ENCODE peak calls at places on chromosomes 12 and 14, in eight cellular contexts. G is GM23338, C is mammary epithelial cell, F is right atrium auricular region, A is H7, S is mesendoderm, B is suprapubic skin, U is HAP-1. T is an unnamed sample.

GRCh38 chr12:54082402-54082892 is 28.8 kb downstream of the HOXC4 start:
- DNase-seq in G (peak; percentile 46), B (no peak), C (no peak), U (peak; percentile 30), A (peak; percentile 79), S (no peak), F (no peak), T (no peak)

GRCh38 chr12:47767197-47767724 is 5.8 kb upstream of the SLC48A1 start:
- DNase-seq in B (no peak), F (no peak), C (no peak), S (peak; percentile 73), G (peak; percentile 83), A (peak; percentile 81), U (no peak), T (no peak)

GRCh38 chr12:124428136-124428791 is 133.4 kb downstream of the RFLNA start:
- DNase-seq in F (peak; percentile 80), U (no peak), S (no peak), C (no peak), G (no peak), A (no peak), B (no peak), T (peak; percentile 66)

GRCh38 chr12:52401526-52401925 is 4.6 kb downstream of the KRT82 start:
- DNase-seq in C (no peak), G (no peak), U (no peak), F (no peak), S (peak; percentile 5), A (no peak), B (no peak), T (no peak)

GRCh38 chr12:97748298-97748697 is 285.7 kb downstream of the RMST start:
- DNase-seq in B (no peak), S (no peak), G (no peak), C (no peak), F (no peak), A (no peak), U (no peak), T (no peak)

GRCh38 chr14:102888748-102889147 is 33.7 kb upstream of the AMN start:
- DNase-seq in U (no peak), S (no peak), B (no peak), F (no peak), G (no peak), C (no peak), A (no peak), T (no peak)

GRCh38 chr14:23299186-23299521 is 3.5 kb downstream of the PPP1R3E start:
- DNase-seq in S (no peak), A (no peak), B (no peak), U (no peak), F (peak; percentile 48), C (no peak), G (no peak), T (no peak)

GRCh38 chr12:52228931-52229330 is 4.1 kb upstream of the KRT7 start:
- DNase-seq in G (no peak), C (no peak), F (no peak), S (no peak), B (peak; percentile 40), U (no peak), A (no peak), T (no peak)

GRCh38 chr14:94653321-94653720 is 41.1 kb downstream of the SERPINA3 start:
- DNase-seq in G (no peak), A (no peak), S (no peak), B (no peak), C (no peak), U (no peak), F (peak; percentile 40), T (no peak)

GRCh38 chr12:3453266-3453862 is 37.6 kb upstream of the PRMT8 start:
- DNase-seq in C (no peak), S (no peak), B (no peak), F (no peak), U (no peak), G (no peak), A (no peak), T (no peak)

GRCh38 chr14:99648385-99648784 is 3.5 kb downstream of the HHIPL1 start:
- DNase-seq in A (no peak), C (no peak), F (no peak), S (no peak), B (no peak), G (no peak), U (no peak), T (no peak)

GRCh38 chr14:104678901-104679705 is 10.3 kb upstream of the INF2 start:
- DNase-seq in G (no peak), S (no peak), A (no peak), U (no peak), B (no peak), F (no peak), C (no peak), T (no peak)

GRCh38 chr14:35695647-35696046 is 113.4 kb downstream of the RALGAPA1 start:
- DNase-seq in F (no peak), A (no peak), U (no peak), S (no peak), C (no peak), B (no peak), G (no peak), T (no peak)

GRCh38 chr14:35696575-35696974 is 112.5 kb downstream of the RALGAPA1 start:
- DNase-seq in A (no peak), U (no peak), F (no peak), G (no peak), B (no peak), C (no peak), S (no peak), T (no peak)

GRCh38 chr14:35696119-35696518 is 113.0 kb downstream of the RALGAPA1 start:
- DNase-seq in G (no peak), F (no peak), U (no peak), A (no peak), C (no peak), B (no peak), S (no peak), T (no peak)

GRCh38 chr14:35701531-35701930 is 107.6 kb downstream of the RALGAPA1 start:
- DNase-seq in U (no peak), F (no peak), A (no peak), G (no peak), C (no peak), B (no peak), S (no peak), T (no peak)

DNA sequence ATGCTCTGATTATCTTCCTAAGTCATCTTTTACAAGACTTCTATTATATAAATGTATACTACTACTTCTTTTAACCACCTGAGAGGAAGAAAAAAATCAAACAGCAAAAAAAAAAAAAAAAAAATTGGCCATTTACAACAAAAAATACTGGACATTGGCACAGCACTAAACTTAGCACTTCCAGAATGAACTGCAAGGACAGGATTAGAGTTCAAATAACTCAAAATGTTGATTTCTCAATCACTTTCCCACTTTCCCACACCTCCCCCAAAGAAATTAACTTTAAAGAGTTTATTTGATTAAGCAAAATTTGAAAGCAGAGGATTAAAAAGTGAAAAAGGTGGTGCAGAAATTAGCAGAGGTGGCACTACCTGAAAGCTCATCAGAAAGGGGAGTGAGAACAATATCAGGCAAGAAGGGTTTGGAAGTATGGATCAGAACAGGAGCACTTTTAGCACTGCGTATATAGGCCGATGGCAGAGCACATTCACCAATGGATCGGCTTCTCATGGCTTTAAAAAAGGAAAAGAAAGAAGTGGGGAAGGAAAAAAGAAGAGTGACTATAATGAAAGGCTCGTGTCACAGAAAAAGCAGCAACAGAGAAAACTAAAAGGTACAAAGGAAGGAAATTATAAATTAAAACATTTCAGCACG is 109.2 kb downstream of the RALGAPA1 start:
- DNase-seq in A (no peak), B (no peak), U (no peak), F (no peak), S (no peak), G (no peak), C (no peak), T (no peak)
- H3K27me3 ChIP-seq in A (no peaks in the 10 kb centered on the region), B (no peaks in the 10 kb centered on the region), U (no peaks in the 10 kb centered on the region), F (no peaks in the 10 kb centered on the region), S (no peaks in the 10 kb centered on the region), G (no peaks in the 10 kb centered on the region), C (no peaks in the 10 kb centered on the region), T (no peaks in the 10 kb centered on the region)

DNA sequence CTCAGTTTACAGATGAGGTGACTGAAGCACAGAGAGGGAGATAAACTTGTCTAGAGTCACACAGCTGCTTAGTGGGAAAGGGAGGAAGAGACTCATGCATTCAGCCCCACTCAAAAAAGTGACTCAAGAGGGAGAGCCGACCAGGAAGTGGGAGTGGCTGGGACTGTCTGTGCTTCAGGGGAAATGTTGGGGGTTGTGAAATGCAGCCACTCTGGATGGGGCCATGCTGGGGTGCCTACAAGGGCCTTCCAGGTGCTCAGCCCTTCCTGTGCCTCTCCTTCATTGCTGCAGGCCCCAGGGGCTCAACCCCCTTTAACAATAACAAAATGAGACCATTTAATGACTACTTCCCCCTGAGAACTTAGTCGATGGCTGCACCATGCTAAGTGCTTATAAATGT is 41.8 kb downstream of the CACNA1C start:
- DNase-seq in U (no peak), G (no peak), C (no peak), S (no peak), A (no peak), F (no peak), B (no peak), T (no peak)
- H3K27me3 ChIP-seq in U (no peaks in the 10 kb centered on the region), G (no peaks in the 10 kb centered on the region), C (no peaks in the 10 kb centered on the region), S (no peaks in the 10 kb centered on the region), A (no peaks in the 10 kb centered on the region), F (no peaks in the 10 kb centered on the region), B (no peaks in the 10 kb centered on the region), T (no peaks in the 10 kb centered on the region)

DNA sequence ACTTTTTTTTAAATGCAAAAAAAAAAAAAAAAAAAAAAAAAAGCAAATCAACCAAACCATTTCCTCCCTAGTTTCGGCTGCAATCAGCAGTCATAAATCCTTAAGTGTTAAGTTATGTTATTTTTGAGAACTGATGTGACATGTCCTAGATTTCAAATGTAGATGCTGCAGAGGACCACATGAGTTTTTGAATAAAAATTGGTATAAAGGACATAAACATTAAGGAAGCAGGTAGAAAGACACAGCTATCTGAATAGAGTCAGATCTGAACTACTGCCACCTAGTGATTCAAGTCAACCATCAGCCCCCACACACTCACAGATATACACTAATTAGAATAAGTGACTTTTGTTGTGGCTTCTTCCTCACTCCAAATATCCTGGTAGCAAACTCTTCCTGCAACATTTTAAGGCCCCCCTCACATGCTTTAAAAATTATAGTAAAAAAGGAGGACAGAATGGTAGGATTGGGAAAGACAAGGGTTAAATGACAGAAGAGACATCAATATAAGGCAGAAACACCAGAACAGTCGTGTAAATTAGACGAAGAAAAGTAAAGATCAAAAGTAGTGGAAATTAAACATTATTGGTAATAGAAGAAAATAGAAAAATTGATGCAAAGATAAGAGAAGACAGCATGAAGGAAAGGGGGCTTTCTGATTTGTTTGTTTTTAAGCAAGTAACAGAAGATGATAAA is 394.5 kb upstream of the ATP2B1 start:
- DNase-seq in U (peak; percentile 49), F (no peak), S (peak; percentile 56), B (no peak), C (peak; percentile 43), A (peak; percentile 4), G (peak; percentile 67), T (peak; percentile 38)
- H3K27me3 ChIP-seq in U (peaks cover 13% of the 10 kb centered on the region), F (no peaks in the 10 kb centered on the region), S (no peaks in the 10 kb centered on the region), B (no peaks in the 10 kb centered on the region), C (no peaks in the 10 kb centered on the region), A (no peaks in the 10 kb centered on the region), G (no peaks in the 10 kb centered on the region), T (no peaks in the 10 kb centered on the region)

DNA sequence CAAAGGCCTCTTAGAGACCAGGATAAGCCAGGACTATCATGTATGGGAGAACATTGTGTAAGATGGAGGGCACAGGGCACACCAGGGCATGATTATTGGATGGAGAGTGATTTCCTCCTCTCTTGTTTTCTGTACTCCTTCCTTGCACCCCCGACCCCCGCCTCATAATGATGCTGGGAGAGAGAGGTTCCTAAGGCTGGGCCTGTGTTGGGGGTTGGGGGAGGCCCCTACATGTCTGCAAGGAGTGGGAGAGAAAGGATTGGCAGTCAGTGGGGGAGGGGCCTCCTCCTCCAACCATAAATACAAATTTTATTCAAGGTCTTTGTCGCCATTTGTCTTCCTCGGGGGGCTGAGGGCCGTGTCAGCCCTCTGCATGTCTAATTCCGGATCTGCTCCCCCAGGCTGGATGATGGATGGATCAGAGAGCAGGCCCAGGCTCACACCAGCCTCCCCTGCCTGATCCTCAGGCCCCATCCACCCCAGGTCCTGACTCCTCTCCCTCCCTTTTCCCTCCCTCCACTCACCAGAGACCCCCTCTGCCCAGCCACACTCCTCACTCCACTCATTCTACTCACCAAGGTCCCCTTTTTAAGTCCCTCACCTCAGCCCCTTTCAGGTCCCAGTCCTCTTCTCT is 2.0 kb upstream of the C1QL4 start:
- DNase-seq in B (peak; percentile 36), F (no peak), A (no peak), C (no peak), G (no peak), S (no peak), U (no peak), T (no peak)
- H3K27me3 ChIP-seq in B (peaks cover 53% of the 10 kb centered on the region), F (peaks cover 12% of the 10 kb centered on the region), A (peaks cover 96% of the 10 kb centered on the region), C (peaks cover 5% of the 10 kb centered on the region), G (peaks cover 99% of the 10 kb centered on the region), S (peaks cover 59% of the 10 kb centered on the region), U (no peaks in the 10 kb centered on the region), T (peaks cover 38% of the 10 kb centered on the region)